ENCODE peak calls at places on chromosomes 16 and 17, in ten cellular contexts. B is activated naive CD4-positive, alpha-beta T cell; H is CD4-positive, alpha-beta T cell; E is GM13976; F is HT1080; V is T-cell; G is BJ; T is GM10248; X is T47D; C is body of pancreas. I is an unnamed sample.

GRCh38 chr16:2953706-2954105 is 10.4 kb upstream of the KREMEN2 start:
- DNase-seq in H (no peak), E (no peak), X (no peak), B (no peak), G (no peak), F (no peak), C (peak; percentile 59), V (no peak), T (no peak), I (no peak)

GRCh38 chr16:2147981-2148671 is at the start of gene RAB26:
- DNase-seq in B (no peak), T (peak; percentile 48), F (peak; percentile 82), X (peak; percentile 95), V (peak; percentile 50), C (peak; percentile 99), G (no peak), E (peak; percentile 71), H (no peak), I (peak; percentile 55)

GRCh38 chr16:17358846-17359245 is 111.9 kb downstream of the XYLT1 start:
- DNase-seq in G (no peak), V (no peak), T (no peak), E (no peak), B (no peak), F (no peak), C (no peak), H (no peak), X (no peak), I (no peak)

GRCh38 chr17:38469875-38470274 is 41.6 kb downstream of the ARHGAP23 start:
- DNase-seq in X (no peak), G (no peak), F (no peak), T (no peak), H (no peak), C (no peak), V (no peak), E (no peak), B (no peak), I (no peak)

GRCh38 chr16:21104124-21104860 is 46.4 kb downstream of the DNAH3 start:
- DNase-seq in G (peak; percentile 36), C (no peak), T (no peak), V (no peak), F (peak; percentile 53), B (no peak), X (peak; percentile 21), H (no peak), E (no peak), I (no peak)

GRCh38 chr16:27928542-27928941 is 135.0 kb downstream of the GSG1L start:
- DNase-seq in H (no peak), T (no peak), F (no peak), X (peak; percentile 15), G (no peak), C (no peak), V (no peak), E (no peak), B (no peak), I (no peak)

GRCh38 chr16:19607610-19608280 is 52.2 kb downstream of the VPS35L start:
- DNase-seq in C (no peak), H (no peak), E (no peak), V (no peak), G (peak; percentile 80), B (no peak), T (no peak), F (no peak), X (no peak), I (no peak)

GRCh38 chr17:47810200-47810821 is 11.3 kb downstream of the OSBPL7 start:
- DNase-seq in G (peak; percentile 74), E (peak; percentile 70), H (no peak), T (peak; percentile 66), V (no peak), F (peak; percentile 93), C (peak; percentile 88), B (no peak), X (peak; percentile 30), I (no peak)

GRCh38 chr16:83187404-83187803 is 560.6 kb downstream of the CDH13 start:
- DNase-seq in T (no peak), H (no peak), C (no peak), F (peak; percentile 91), B (no peak), G (peak; percentile 21), V (no peak), E (no peak), X (no peak), I (no peak)

GRCh38 chr17:75849304-75849695 is 5.1 kb upstream of the UNC13D start:
- DNase-seq in G (no peak), V (no peak), B (no peak), C (no peak), T (no peak), H (no peak), X (no peak), F (no peak), E (no peak), I (no peak)